ENCODE peak calls at places on chromosome 14, in five cellular contexts. X is HuH-7.5, M is stromal cell of bone marrow, U is SHP77 treated with DMSO at 0.1 percent for 48 hours, N is GM12864. H is an unnamed sample.

GRCh38 chr14:98909251-98909944 is 362.6 kb downstream of the BCL11B start:
- DNase-seq in X (no peak), M (peak), U (no peak), N (no peak), H (peak)

GRCh38 chr14:54374117-54374884 is 22.5 kb upstream of the CDKN3 start:
- DNase-seq in X (no peak), M (peak), U (no peak), N (no peak), H (peak)

GRCh38 chr14:21092147-21093011 is 6.1 kb downstream of the ZNF219 start:
- DNase-seq in X (peak), M (no peak), U (peak), N (no peak), H (peak)

GRCh38 chr14:69355955-69356321 is 42.2 kb downstream of the ERH start:
- DNase-seq in X (no peak), M (peak), U (no peak), N (no peak), H (peak)

GRCh38 chr14:81384900-81385299 is 15.2 kb downstream of the STON2 start:
- DNase-seq in X (no peak), M (peak), U (no peak), N (no peak), H (peak)

GRCh38 chr14:65704412-65704811 is 291.9 kb downstream of the FUT8 start:
- DNase-seq in X (no peak), M (peak), U (no peak), N (no peak), H (peak)

GRCh38 chr14:95388699-95389098 is 69.0 kb upstream of the CLMN start:
- DNase-seq in X (no peak), M (no peak), U (no peak), N (no peak), H (no peak)

GRCh38 chr14:19823765-19824164 is 20.2 kb downstream of the OR4N2 start:
- DNase-seq in X (no peak), M (peak), U (no peak), N (no peak), H (peak)

GRCh38 chr14:81169711-81170103 is 51.1 kb downstream of the GTF2A1 start:
- DNase-seq in X (no peak), M (no peak), U (no peak), N (no peak), H (peak)

GRCh38 chr14:102928412-102929348 is 6.2 kb downstream of the AMN start:
- DNase-seq in X (no peak), M (no peak), U (no peak), N (no peak), H (peak)

GRCh38 chr14:68471029-68471963 is 321.6 kb downstream of the ZFP36L1 start:
- DNase-seq in X (no peak), M (no peak), U (no peak), N (peak), H (no peak)

GRCh38 chr14:46250113-46250703 is 401.4 kb downstream of the RPL10L start:
- DNase-seq in X (no peak), M (no peak), U (peak), N (no peak), H (peak)

GRCh38 chr14:68637106-68638021 is 155.5 kb downstream of the ZFP36L1 start:
- DNase-seq in X (no peak), M (no peak), U (no peak), N (no peak), H (peak)

GRCh38 chr14:22428681-22429315 is 160.2 kb downstream of the DAD1 start:
- DNase-seq in X (no peak), M (no peak), U (no peak), N (no peak), H (peak)

GRCh38 chr14:63454863-63455622 is 88.1 kb downstream of the PPP2R5E start:
- DNase-seq in X (no peak), M (peak), U (no peak), N (no peak), H (peak)

GRCh38 chr14:93824518-93825234 is 36.4 kb upstream of the PRIMA1 start:
- DNase-seq in X (no peak), M (no peak), U (no peak), N (no peak), H (no peak)

GRCh38 chr14:35043046-35043445 is 3.0 kb upstream of the FAM177A1 start:
- DNase-seq in X (no peak), M (no peak), U (no peak), N (no peak), H (no peak)

GRCh38 chr14:31275731-31276130 is 68.1 kb upstream of the HECTD1 start:
- DNase-seq in X (no peak), M (no peak), U (no peak), N (no peak), H (peak)

GRCh38 chr14:99116741-99117295 is 155.2 kb downstream of the BCL11B start:
- DNase-seq in X (no peak), M (no peak), U (no peak), N (no peak), H (no peak)

GRCh38 chr14:23067847-23068791 is 10.8 kb upstream of the CDH24 start:
- DNase-seq in X (no peak), M (no peak), U (no peak), N (no peak), H (no peak)

GRCh38 chr14:21852061-21852664 is 178.5 kb upstream of the OR4E1 start:
- DNase-seq in X (no peak), M (no peak), U (peak), N (no peak), H (peak)

GRCh38 chr14:94115068-94115591 is 4.6 kb downstream of the IFI27 start:
- DNase-seq in X (no peak), M (no peak), U (no peak), N (no peak), H (no peak)

GRCh38 chr14:92987713-92988510 is 65.0 kb downstream of the CHGA start:
- DNase-seq in X (no peak), M (no peak), U (no peak), N (no peak), H (no peak)

GRCh38 chr14:94373708-94374107 is 14.7 kb downstream of the SERPINA1 start:
- DNase-seq in X (no peak), M (peak), U (no peak), N (no peak), H (peak)

GRCh38 chr14:23093993-23094665 is 807 bp downstream of the ACIN1 start:
- DNase-seq in X (no peak), M (no peak), U (no peak), N (no peak), H (no peak)

GRCh38 chr14:34081126-34081575 is 130.3 kb upstream of the EGLN3 start:
- DNase-seq in X (no peak), M (no peak), U (peak), N (no peak), H (peak)

GRCh38 chr14:80491562-80492139 is 280.3 kb upstream of the DIO2 start:
- DNase-seq in X (no peak), M (no peak), U (no peak), N (no peak), H (peak)

H was measured in fibroblast of lung.